ENCODE peak calls at places on chromosomes 7 and 10, in five cellular contexts. One of them, this sample, is unnamed.

GRCh38 chr7:7980134-7980533 is 11.5 kb downstream of the GLCCI1 start:
- DNase-seq in MCF 10A: no peak
- DNase-seq in AG04450: no peak
- DNase-seq in colonic mucosa: no peak
- DNase-seq in Peyer's patch: no peak
- DNase-seq in this sample: no peak

GRCh38 chr10:132616170-132616994 is 78.8 kb downstream of the INPP5A start:
- DNase-seq in Peyer's patch: peak
- DNase-seq in MCF 10A: no peak
- DNase-seq in colonic mucosa: no peak
- DNase-seq in AG04450: no peak
- DNase-seq in this sample: no peak

GRCh38 chr10:72503241-72503640 is 122.6 kb downstream of the MICU1 start:
- DNase-seq in Peyer's patch: no peak
- DNase-seq in colonic mucosa: no peak
- DNase-seq in AG04450: peak
- DNase-seq in MCF 10A: peak
- DNase-seq in this sample: no peak

GRCh38 chr7:35723011-35723410 is 28.1 kb upstream of the HERPUD2 start:
- DNase-seq in AG04450: no peak
- DNase-seq in colonic mucosa: no peak
- DNase-seq in Peyer's patch: no peak
- DNase-seq in MCF 10A: peak
- DNase-seq in this sample: no peak

GRCh38 chr7:43560742-43561330 is 22.1 kb upstream of the STK17A start:
- DNase-seq in Peyer's patch: no peak
- DNase-seq in colonic mucosa: no peak
- DNase-seq in MCF 10A: peak
- DNase-seq in AG04450: no peak
- DNase-seq in this sample: no peak

GRCh38 chr10:109922976-109923921 is at the start of gene XPNPEP1:
- DNase-seq in colonic mucosa: peak
- DNase-seq in Peyer's patch: peak
- DNase-seq in AG04450: peak
- DNase-seq in MCF 10A: peak
- DNase-seq in this sample: peak

GRCh38 chr7:158933468-158934139 is 77.2 kb downstream of the DYNC2I1 start:
- DNase-seq in MCF 10A: peak
- DNase-seq in colonic mucosa: no peak
- DNase-seq in Peyer's patch: no peak
- DNase-seq in AG04450: no peak
- DNase-seq in this sample: no peak

GRCh38 chr7:116224492-116225098 is 14.3 kb downstream of the TES start:
- DNase-seq in colonic mucosa: no peak
- DNase-seq in MCF 10A: peak
- DNase-seq in AG04450: no peak
- DNase-seq in Peyer's patch: no peak
- DNase-seq in this sample: no peak

GRCh38 chr7:98038731-98039130 is 48.7 kb upstream of the OCM2 start:
- DNase-seq in Peyer's patch: no peak
- DNase-seq in MCF 10A: no peak
- DNase-seq in AG04450: no peak
- DNase-seq in colonic mucosa: no peak
- DNase-seq in this sample: no peak

GRCh38 chr7:47666164-47666862 is 84.4 kb upstream of the TNS3 start:
- DNase-seq in AG04450: peak
- DNase-seq in MCF 10A: no peak
- DNase-seq in colonic mucosa: no peak
- DNase-seq in Peyer's patch: no peak
- DNase-seq in this sample: no peak

GRCh38 chr7:150420987-150421674 is 29.3 kb upstream of the GIMAP8 start:
- DNase-seq in Peyer's patch: peak
- DNase-seq in AG04450: peak
- DNase-seq in colonic mucosa: peak
- DNase-seq in MCF 10A: peak
- DNase-seq in this sample: peak

DNA sequence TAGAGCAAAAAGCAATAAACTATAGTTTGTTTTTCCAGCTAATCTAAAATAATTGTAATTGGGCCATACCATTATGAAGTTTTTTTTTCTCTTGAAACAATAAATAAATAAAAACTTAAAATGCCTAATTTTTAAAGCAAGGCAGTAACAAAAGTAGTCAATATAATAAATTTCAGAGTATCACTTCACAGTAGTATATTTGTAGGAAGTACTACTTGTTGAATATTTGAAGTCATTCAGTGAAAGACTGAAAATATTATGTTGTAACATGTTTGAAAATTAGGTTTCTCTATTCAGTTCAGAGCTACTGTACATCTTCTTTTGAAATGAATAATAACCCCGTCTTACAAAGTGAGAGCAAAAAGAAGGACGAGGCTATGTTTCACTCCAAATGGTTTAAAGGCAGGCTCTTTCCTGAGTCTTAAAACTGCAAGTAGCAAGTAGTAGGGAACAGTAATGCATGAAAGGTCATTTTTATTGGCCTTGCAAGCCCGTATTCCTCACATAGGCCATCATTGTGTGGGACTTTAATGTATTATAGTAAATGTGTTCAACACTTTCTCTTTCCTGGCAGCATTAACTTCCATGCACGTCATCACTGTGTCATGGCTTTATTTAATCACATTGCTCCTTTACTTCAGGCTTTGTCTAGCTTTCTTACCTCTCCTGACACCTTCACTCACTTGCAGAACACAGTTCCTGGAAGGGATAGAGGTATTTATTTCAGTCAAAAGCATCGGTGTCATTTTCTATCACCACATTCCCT is 141.4 kb downstream of the VTI1A start:
- DNase-seq in Peyer's patch: no peak
- DNase-seq in colonic mucosa: no peak
- DNase-seq in MCF 10A: no peak
- DNase-seq in AG04450: no peak
- DNase-seq in this sample: no peak
- TF ChIP-seq CTCF in Peyer's patch: no peak
- TF ChIP-seq CTCF in colonic mucosa: no peak
- TF ChIP-seq CTCF in MCF 10A: no peak
- TF ChIP-seq CTCF in AG04450: no peak
- TF ChIP-seq CTCF in this sample: no peak

DNA sequence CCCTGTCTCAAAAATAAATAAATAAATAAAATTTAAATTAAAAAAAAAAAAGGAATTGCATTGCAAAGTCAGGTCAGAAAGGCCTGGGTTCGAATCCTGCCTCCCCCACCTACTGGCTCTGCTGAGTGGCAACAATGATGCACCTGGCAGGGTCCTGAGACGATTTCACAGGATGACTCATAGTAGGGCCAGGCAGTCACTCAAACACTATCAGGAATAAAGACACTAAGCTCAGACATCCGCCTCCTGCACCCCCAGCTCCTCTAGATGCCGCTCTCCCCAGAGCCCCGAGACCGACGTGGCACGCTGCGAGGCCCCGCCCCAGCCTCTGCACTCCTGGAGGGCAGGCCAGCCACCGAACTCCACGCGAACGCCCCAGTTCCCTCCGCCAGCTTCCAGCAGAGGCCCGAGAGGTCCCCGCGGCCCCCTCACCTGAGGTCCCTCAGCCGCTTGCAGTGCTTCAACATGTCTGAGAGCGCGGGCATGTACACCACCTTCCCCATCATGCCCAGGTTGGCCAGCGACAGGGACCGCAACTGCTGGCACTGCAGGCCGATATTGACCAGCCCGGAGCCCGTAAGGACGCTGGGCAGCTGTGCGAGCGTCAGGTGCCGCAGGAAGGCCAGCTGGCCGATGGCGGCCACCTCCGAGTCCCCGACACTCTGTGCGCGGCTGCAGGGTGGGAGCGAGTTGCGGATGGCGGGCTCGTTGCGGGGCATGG is 76.6 kb upstream of the TNRC18 start:
- DNase-seq in Peyer's patch: no peak
- DNase-seq in colonic mucosa: no peak
- DNase-seq in MCF 10A: no peak
- DNase-seq in AG04450: no peak
- DNase-seq in this sample: no peak
- TF ChIP-seq CTCF in Peyer's patch: no peak
- TF ChIP-seq CTCF in colonic mucosa: no peak
- TF ChIP-seq CTCF in MCF 10A: no peak
- TF ChIP-seq CTCF in AG04450: no peak
- TF ChIP-seq CTCF in this sample: no peak

GRCh38 chr7:101743241-101743994 is 74.0 kb upstream of the CUX1 start:
- DNase-seq in MCF 10A: peak
- DNase-seq in Peyer's patch: peak
- DNase-seq in AG04450: no peak
- DNase-seq in colonic mucosa: peak
- DNase-seq in this sample: peak
- TF ChIP-seq CTCF in MCF 10A: peak
- TF ChIP-seq CTCF in Peyer's patch: peak
- TF ChIP-seq CTCF in AG04450: peak
- TF ChIP-seq CTCF in colonic mucosa: peak
- TF ChIP-seq CTCF in this sample: peak

GRCh38 chr10:59675812-59676211 is 33.8 kb downstream of the SLC16A9 start:
- DNase-seq in MCF 10A: peak
- DNase-seq in AG04450: no peak
- DNase-seq in Peyer's patch: no peak
- DNase-seq in colonic mucosa: peak
- DNase-seq in this sample: no peak
- TF ChIP-seq CTCF in MCF 10A: no peak
- TF ChIP-seq CTCF in AG04450: no peak
- TF ChIP-seq CTCF in Peyer's patch: no peak
- TF ChIP-seq CTCF in colonic mucosa: no peak
- TF ChIP-seq CTCF in this sample: no peak